ENCODE peak calls at places on chromosomes 13 and 19, in seven cellular contexts. W, B, T, E, I, Q and G are unnamed samples.

GRCh38 chr13:80141114-80141849 is 199.6 kb downstream of the SPRY2 start:
- DNase-seq in B (no peak), Q (peak), I (no peak), W (no peak), T (no peak), E (peak), G (peak)

GRCh38 chr19:17180997-17181702 is 34.0 kb upstream of the USE1 start:
- DNase-seq in T (no peak), E (no peak), B (no peak), W (no peak), I (no peak), Q (peak), G (no peak)

GRCh38 chr19:246551-246950 is 44.7 kb downstream of the PLPP2 start:
- DNase-seq in E (no peak), T (no peak), I (no peak), W (no peak), Q (no peak), B (no peak), G (no peak)

GRCh38 chr13:31014461-31014860 is 82.0 kb downstream of the TEX26 start:
- DNase-seq in I (no peak), T (no peak), B (no peak), Q (no peak), E (no peak), W (no peak), G (no peak)

GRCh38 chr19:52585101-52585500 is 15.0 kb downstream of the ZNF701 start:
- DNase-seq in E (no peak), B (no peak), I (no peak), Q (no peak), W (no peak), T (no peak), G (no peak)

GRCh38 chr19:9958451-9958850 is 22.1 kb upstream of the OLFM2 start:
- DNase-seq in B (no peak), I (no peak), T (peak), Q (peak), W (no peak), E (no peak), G (peak)

GRCh38 chr19:32580353-32580900 is 563 bp upstream of the PDCD5 start:
- DNase-seq in W (no peak), E (no peak), B (no peak), Q (no peak), T (no peak), I (no peak), G (no peak)

GRCh38 chr19:43634877-43635560 is 4.6 kb downstream of the CADM4 start:
- DNase-seq in W (no peak), E (no peak), B (no peak), I (no peak), T (no peak), Q (no peak), G (no peak)

GRCh38 chr13:43030548-43030947 is 7.2 kb downstream of the DNAJC15 start:
- DNase-seq in T (no peak), W (no peak), Q (no peak), E (no peak), I (no peak), B (no peak), G (no peak)

GRCh38 chr19:50835103-50835784 is 1.9 kb upstream of the KLK15 start:
- DNase-seq in W (no peak), I (peak), E (no peak), Q (no peak), B (no peak), T (no peak), G (no peak)

GRCh38 chr19:31334849-31335624 is 14.2 kb downstream of the TSHZ3 start:
- DNase-seq in W (no peak), I (no peak), T (no peak), B (no peak), Q (no peak), E (no peak), G (no peak)

GRCh38 chr13:36310417-36311108 is 12.9 kb upstream of the CCDC169 start:
- DNase-seq in E (no peak), I (no peak), B (no peak), T (no peak), Q (peak), W (no peak), G (peak)

GRCh38 chr19:16328824-16329482 is 4.3 kb downstream of the KLF2 start:
- DNase-seq in T (no peak), I (no peak), W (peak), E (no peak), B (no peak), Q (peak), G (no peak)

GRCh38 chr13:86714495-86714894 is 915.3 kb upstream of the SLITRK6 start:
- DNase-seq in I (no peak), B (no peak), T (no peak), Q (no peak), W (no peak), E (no peak), G (no peak)

GRCh38 chr13:74761794-74762193 is 627.6 kb upstream of the KLF12 start:
- DNase-seq in Q (no peak), T (no peak), E (no peak), I (no peak), B (no peak), W (no peak), G (peak)

GRCh38 chr13:104310861-104311260 is 1244.6 kb upstream of the SLC10A2 start:
- DNase-seq in B (no peak), E (no peak), T (no peak), W (no peak), I (no peak), Q (no peak), G (no peak)

GRCh38 chr13:68927387-68928026 is 1180.1 kb upstream of the ATXN8OS start:
- DNase-seq in E (no peak), B (no peak), T (no peak), W (no peak), I (peak), Q (no peak), G (peak)

GRCh38 chr13:94322925-94323324 is 156.6 kb downstream of the DCT start:
- DNase-seq in B (no peak), Q (no peak), I (no peak), E (no peak), W (no peak), T (no peak), G (no peak)

GRCh38 chr13:92727118-92727517 is 499.5 kb upstream of the GPC6 start:
- DNase-seq in B (no peak), T (no peak), I (no peak), Q (no peak), W (no peak), E (no peak), G (no peak)

GRCh38 chr13:105587786-105588185 is 947.7 kb downstream of the EFNB2 start:
- DNase-seq in Q (peak), T (no peak), I (peak), E (no peak), W (no peak), B (no peak), G (peak)

GRCh38 chr13:111846396-111847174 is 220.4 kb upstream of the SOX1 start:
- DNase-seq in I (no peak), T (no peak), E (no peak), B (no peak), W (no peak), Q (no peak), G (no peak)

GRCh38 chr19:2389594-2389993 is 29.5 kb downstream of the TMPRSS9 start:
- DNase-seq in I (no peak), Q (peak), E (no peak), B (no peak), W (no peak), T (no peak), G (no peak)

GRCh38 chr19:16342002-16342715 is 17.5 kb downstream of the KLF2 start:
- DNase-seq in I (no peak), B (no peak), E (peak), T (no peak), W (peak), Q (peak), G (peak)

GRCh38 chr13:24071423-24072075 is 89.0 kb upstream of the SPATA13 start:
- DNase-seq in B (no peak), Q (peak), E (no peak), T (no peak), I (no peak), W (no peak), G (no peak)

GRCh38 chr19:46487802-46488445 is 7.7 kb downstream of the PNMA8B start:
- DNase-seq in W (peak), T (no peak), I (peak), B (peak), E (peak), Q (peak), G (no peak)

GRCh38 chr19:38729653-38730469 is 14.4 kb downstream of the CAPN12 start:
- DNase-seq in Q (peak), E (no peak), B (peak), T (no peak), W (peak), I (peak), G (no peak)